ENCODE peak calls at places on chromosome 9, in four cellular contexts. Y is mammary epithelial cell, C is brain microvascular endothelial cell, O is gastrocnemius medialis. W is an unnamed sample. For H3K27me3, the result is how much of the 10 kb centered on the place peaks cover.

GRCh38 chr9:133780404-133780945 is 42.3 kb upstream of the SARDH start:
- DNase-seq in Y (no peak), C (no peak), O (no peak), W (no peak)

GRCh38 chr9:135724186-135724797 is 22.3 kb downstream of the KCNT1 start:
- DNase-seq in Y (no peak), C (no peak), O (no peak), W (no peak)

GRCh38 chr9:114157516-114158176 is 2.3 kb downstream of the COL27A1 start:
- DNase-seq in Y (peak), C (peak), O (no peak), W (no peak)

GRCh38 chr9:13478235-13478634 is 198.7 kb upstream of the MPDZ start:
- DNase-seq in Y (no peak), C (no peak), O (no peak), W (no peak)

GRCh38 chr9:106179181-106179580 is 484.8 kb downstream of the TMEM38B start:
- DNase-seq in Y (no peak), C (no peak), O (no peak), W (no peak)

GRCh38 chr9:133957328-133957727 is 34.8 kb downstream of the VAV2 start:
- DNase-seq in Y (no peak), C (no peak), O (no peak), W (no peak)

GRCh38 chr9:111588846-111589245 is 10.6 kb downstream of the PTGR1 start:
- DNase-seq in Y (no peak), C (no peak), O (no peak), W (no peak)

GRCh38 chr9:114777841-114778240 is 28.0 kb downstream of the TNFSF15 start:
- DNase-seq in Y (no peak), C (peak), O (no peak), W (no peak)

GRCh38 chr9:18748106-18748719 is 274.3 kb downstream of the ADAMTSL1 start:
- DNase-seq in Y (no peak), C (no peak), O (no peak), W (no peak)

GRCh38 chr9:83622433-83622813 is 520 bp upstream of the IDNK start:
- DNase-seq in Y (no peak), C (no peak), O (no peak), W (no peak)

GRCh38 chr9:90219548-90220118 is 423.0 kb downstream of the DIRAS2 start:
- DNase-seq in Y (no peak), C (no peak), O (no peak), W (no peak)

GRCh38 chr9:136552117-136552685 is 6.4 kb upstream of the NOTCH1 start:
- DNase-seq in Y (peak), C (peak), O (no peak), W (peak)

GRCh38 chr9:137240321-137240840 is 706 bp upstream of the TUBB4B start:
- DNase-seq in Y (peak), C (peak), O (peak), W (no peak)

GRCh38 chr9:37311938-37312730 is 110.4 kb upstream of the GRHPR start:
- DNase-seq in Y (peak), C (peak), O (no peak), W (peak)

GRCh38 chr9:5375790-5376477 is 36.3 kb upstream of the RLN1 start:
- DNase-seq in Y (peak), C (no peak), O (no peak), W (no peak)

GRCh38 chr9:13088734-13089427 is 190.6 kb downstream of the MPDZ start:
- DNase-seq in Y (peak), C (peak), O (no peak), W (no peak)

GRCh38 chr9:19473605-19474004 is 64.8 kb downstream of the ACER2 start:
- DNase-seq in Y (no peak), C (no peak), O (no peak), W (no peak)

GRCh38 chr9:21854594-21854993 is 52.2 kb downstream of the MTAP start:
- DNase-seq in Y (peak), C (peak), O (no peak), W (no peak)

GRCh38 chr9:110440161-110440560 is 102.5 kb upstream of the TXNDC8 start:
- DNase-seq in Y (peak), C (peak), O (no peak), W (peak)

GRCh38 chr9:115103746-115104477 is 14.0 kb downstream of the TNC start:
- DNase-seq in Y (peak), C (no peak), O (no peak), W (no peak)

GRCh38 chr9:120210301-120210700 is 369.7 kb downstream of the CDK5RAP2 start:
- DNase-seq in Y (no peak), C (no peak), O (no peak), W (no peak)

GRCh38 chr9:137614631-137615386 is 4.0 kb upstream of the EHMT1 start:
- DNase-seq in Y (no peak), C (no peak), O (no peak), W (no peak)

GRCh38 chr9:4933177-4933576 is 51.9 kb upstream of the JAK2 start:
- DNase-seq in Y (peak), C (no peak), O (no peak), W (no peak)

GRCh38 chr9:132502480-132502879 is 79.9 kb upstream of the BARHL1 start:
- DNase-seq in Y (no peak), C (no peak), O (no peak), W (no peak)

GRCh38 chr9:113560621-113560915 is 97.0 kb downstream of the RGS3 start:
- DNase-seq in Y (no peak), C (no peak), O (no peak), W (no peak)

GRCh38 chr9:98378206-98379193 is 123.1 kb upstream of the TBC1D2 start:
- DNase-seq in Y (no peak), C (no peak), O (no peak), W (no peak)

GRCh38 chr9:94086468-94086867 is 2.2 kb downstream of the PTPDC1 start:
- DNase-seq in Y (peak), C (peak), O (no peak), W (no peak)

GRCh38 chr9:16645970-16646369 is 224.5 kb downstream of the BNC2 start:
- DNase-seq in Y (peak), C (no peak), O (no peak), W (no peak)

GRCh38 chr9:136673088-136673969 is 10.6 kb downstream of the EGFL7 start:
- DNase-seq in Y (no peak), C (no peak), O (no peak), W (no peak)

GRCh38 chr9:32525506-32525905 is 490 bp downstream of the RIGI start:
- DNase-seq in Y (no peak), C (no peak), O (no peak), W (no peak)

DNA sequence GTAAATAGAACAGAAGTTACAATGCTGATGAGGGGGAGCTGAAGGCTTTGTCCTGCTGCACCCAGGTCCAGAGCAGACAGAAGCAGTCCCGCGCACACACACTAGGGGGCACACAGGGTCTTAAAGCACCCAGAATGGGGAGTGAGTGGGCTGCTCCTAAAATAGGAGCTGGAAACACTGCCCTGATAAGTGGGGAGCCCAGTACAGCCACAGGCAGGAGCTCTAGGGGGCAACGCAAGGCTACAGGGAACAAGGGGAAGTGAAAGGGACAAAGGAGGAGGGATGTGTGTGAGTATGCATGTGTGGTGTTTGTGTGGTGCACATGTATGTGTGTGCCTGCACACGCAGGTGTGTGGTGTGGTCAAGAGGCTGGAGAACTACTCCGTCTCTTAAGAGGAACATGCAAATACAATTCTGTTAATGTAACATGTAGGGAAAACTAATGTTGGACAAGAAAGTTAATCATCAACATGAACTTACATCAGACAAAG is 191.5 kb downstream of the ROR2 start:
- DNase-seq in Y (peak), C (peak), O (no peak), W (no peak)
- TF ChIP-seq CTCF in Y (peak), C (peak), O (no peak), W (peak)

GRCh38 chr9:68505681-68506409 is 34.8 kb downstream of the TMEM252 start:
- DNase-seq in Y (no peak), C (no peak), O (no peak), W (no peak)
- H3K27me3 ChIP-seq in Y (under half), C (under half), O (under half), W (under half)

DNA sequence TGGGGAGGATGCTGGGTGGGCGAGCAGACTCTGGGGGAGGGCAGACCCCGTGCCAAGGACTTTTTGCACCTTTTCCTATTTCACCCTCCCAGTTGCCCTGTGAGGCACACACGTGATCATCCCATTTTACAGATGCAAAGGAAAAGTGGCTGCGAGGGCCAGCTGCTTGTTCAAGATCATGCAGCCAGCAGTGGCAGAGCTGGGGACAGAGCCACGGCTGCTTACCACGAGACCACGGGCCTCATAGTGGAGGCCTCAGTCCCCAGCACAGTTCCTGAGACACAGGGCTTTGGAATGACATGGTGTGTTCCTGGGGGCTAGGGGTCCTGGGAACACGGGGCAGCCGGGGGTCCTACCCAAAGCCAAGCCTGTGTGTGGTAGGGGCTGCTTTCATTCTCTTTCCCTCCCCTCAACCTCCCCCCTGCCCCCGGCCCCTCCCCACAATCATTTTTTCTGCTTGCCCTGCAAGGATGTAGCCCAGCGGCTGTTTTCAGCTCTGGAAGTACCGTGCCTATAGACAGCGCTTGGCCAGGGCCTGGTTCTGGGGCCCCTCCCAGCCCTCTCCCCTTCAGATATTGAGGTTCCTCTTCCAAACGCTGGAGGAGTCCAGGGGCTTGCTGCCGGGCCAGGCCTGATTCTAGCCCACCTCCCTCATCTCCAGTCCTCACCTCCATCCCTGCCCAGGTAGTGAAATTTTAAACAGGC is 58.5 kb upstream of the IER5L start:
- DNase-seq in Y (no peak), C (no peak), O (no peak), W (no peak)
- H3K4me3 ChIP-seq in Y (no peak), C (no peak), O (no peak), W (no peak)

GRCh38 chr9:74771262-74771585 is 116.5 kb downstream of the TRPM6 start:
- DNase-seq in Y (no peak), C (no peak), O (no peak), W (no peak)
- TF ChIP-seq CTCF in Y (no peak), C (no peak), O (no peak), W (no peak)

GRCh38 chr9:70415476-70415875 is 1.0 kb upstream of the KLF9 start:
- DNase-seq in Y (no peak), C (no peak), O (no peak), W (no peak)
- H3K27me3 ChIP-seq in Y (under half), C (under half), O (under half), W (under half)

DNA sequence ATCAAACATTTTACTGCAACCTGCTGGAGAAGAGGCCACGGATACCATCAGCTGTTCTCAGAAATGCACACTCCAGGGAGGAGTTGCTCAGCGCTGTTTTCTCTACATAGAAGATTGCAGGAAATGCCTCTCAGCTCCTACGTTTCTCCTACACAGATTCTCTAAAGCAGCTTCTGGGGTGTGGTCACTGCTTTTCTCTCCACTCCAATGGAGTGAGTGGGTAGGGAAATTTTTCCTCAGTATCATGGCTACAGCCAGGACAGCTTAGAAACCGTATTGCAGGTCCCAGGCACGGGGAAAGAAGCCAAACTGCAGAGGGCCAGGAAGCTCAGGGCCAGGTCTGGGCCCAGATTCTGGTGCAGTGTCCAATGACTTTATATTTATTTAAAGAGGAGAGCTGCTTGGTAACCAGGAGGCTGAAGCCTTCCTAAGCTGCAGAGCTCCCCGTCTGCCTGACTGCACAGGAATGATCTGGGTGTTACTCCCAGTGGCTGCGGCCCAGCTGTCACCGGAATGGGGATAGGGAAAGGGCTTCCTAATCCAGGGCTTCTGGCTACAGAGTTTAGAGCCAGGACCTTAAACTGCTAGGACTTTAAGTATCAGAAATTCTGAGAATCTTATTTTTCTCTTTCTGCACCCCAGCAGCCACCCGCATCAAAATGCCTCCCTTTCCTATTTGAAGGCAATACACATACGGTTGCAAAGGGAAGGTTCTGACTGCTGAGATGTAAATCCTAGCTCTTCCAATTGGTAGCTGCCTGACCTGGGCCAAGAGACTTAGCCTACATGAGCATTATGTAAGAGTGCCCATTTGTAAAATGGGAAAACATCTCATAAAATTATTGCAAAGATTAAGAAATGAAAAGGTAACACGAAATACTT is 1.4 kb upstream of the SPTAN1 start:
- DNase-seq in Y (peak), C (no peak), O (no peak), W (no peak)
- H3K4me3 ChIP-seq in Y (no peak), C (peak), O (peak), W (peak)

GRCh38 chr9:92173318-92173717 is 58.1 kb upstream of the SPTLC1 start:
- DNase-seq in Y (no peak), C (no peak), O (no peak), W (no peak)

GRCh38 chr9:92175441-92175840 is 60.2 kb upstream of the SPTLC1 start:
- DNase-seq in Y (no peak), C (no peak), O (no peak), W (no peak)

GRCh38 chr9:92176800-92177185 is 61.6 kb upstream of the SPTLC1 start:
- DNase-seq in Y (no peak), C (no peak), O (no peak), W (no peak)

GRCh38 chr9:92177591-92177990 is 62.4 kb upstream of the SPTLC1 start:
- DNase-seq in Y (no peak), C (no peak), O (no peak), W (no peak)

GRCh38 chr9:92176068-92176799 is 61.0 kb upstream of the SPTLC1 start:
- DNase-seq in Y (no peak), C (no peak), O (no peak), W (no peak)
- TF ChIP-seq CTCF in Y (peak), C (peak), O (no peak), W (peak)

GRCh38 chr9:969310-969692 is 7.2 kb upstream of the DMRT3 start:
- DNase-seq in Y (no peak), C (no peak), O (no peak), W (no peak)

GRCh38 chr9:971901-972511 is 4.4 kb upstream of the DMRT3 start:
- DNase-seq in Y (no peak), C (no peak), O (no peak), W (no peak)

GRCh38 chr9:967851-968641 is 8.4 kb upstream of the DMRT3 start:
- DNase-seq in Y (no peak), C (no peak), O (no peak), W (no peak)

GRCh38 chr9:970310-971002 is 6.0 kb upstream of the DMRT3 start:
- DNase-seq in Y (no peak), C (no peak), O (no peak), W (no peak)

DNA sequence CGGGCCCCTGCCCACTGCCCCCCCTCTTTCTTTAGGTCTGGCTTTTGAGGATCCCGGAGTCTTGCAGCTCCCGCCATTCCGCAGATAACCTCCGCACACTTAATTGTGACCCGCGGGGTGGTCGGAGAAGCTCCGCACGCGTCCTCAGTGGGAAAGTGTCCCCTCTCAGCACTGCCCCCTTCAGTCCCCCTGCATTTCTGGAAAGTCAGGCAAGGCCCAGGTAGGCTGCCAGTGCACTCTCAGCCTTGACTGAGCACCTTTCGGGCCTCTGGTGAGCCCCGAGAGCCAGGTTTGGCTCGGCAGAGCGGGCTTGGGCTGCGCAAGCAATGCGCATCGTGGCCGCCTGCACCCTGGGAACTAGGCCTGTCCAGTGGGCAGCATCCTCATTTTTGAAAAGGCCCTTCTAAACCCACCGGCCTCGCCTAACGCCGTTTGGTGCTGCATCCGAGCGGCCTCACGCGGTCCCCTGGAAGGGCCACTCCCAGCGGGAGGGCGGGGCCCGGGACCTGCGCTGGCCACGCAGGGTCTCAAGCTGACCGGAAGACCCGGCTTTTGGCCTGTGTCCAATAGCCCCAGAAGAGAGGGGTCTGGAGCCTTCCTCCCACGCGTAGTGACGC is 6.7 kb upstream of the DMRT3 start:
- DNase-seq in Y (no peak), C (no peak), O (no peak), W (no peak)
- H3K27me3 ChIP-seq in Y (half or more), C (half or more), O (half or more), W (under half)

GRCh38 chr9:74817281-74818181 is 70.2 kb downstream of the TRPM6 start:
- DNase-seq in Y (no peak), C (no peak), O (no peak), W (no peak)

GRCh38 chr9:74824654-74825053 is 63.1 kb downstream of the TRPM6 start:
- DNase-seq in Y (peak), C (peak), O (no peak), W (no peak)

DNA sequence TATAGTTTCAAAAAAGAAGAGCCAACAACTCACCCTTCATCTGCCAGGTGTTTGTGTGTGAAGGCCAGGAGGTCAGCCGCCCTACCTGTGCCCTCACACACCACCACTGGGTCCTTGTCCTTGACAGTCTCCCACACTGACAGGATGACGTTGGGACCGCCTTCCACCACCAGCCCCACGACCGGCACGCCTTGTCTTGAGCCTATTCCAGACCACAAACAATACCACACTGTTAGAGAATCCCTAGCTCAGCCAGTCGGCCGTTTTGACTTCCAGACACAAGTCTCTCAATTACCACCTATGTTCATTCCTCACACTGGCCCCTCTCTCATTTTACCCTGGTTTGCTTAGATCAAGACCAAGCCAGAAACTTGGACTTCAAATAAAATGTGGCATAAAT is 66.1 kb downstream of the TRPM6 start:
- DNase-seq in Y (no peak), C (no peak), O (no peak), W (no peak)
- H3K4me3 ChIP-seq in Y (no peak), C (no peak), O (no peak), W (no peak)